ENCODE peak calls at places on chromosome 16, in eight cellular contexts. H is A549, F is ovary, L is sigmoid colon, J is HepG2, I is K562, N is GM12878, A is transverse colon. Z is an unnamed sample.

GRCh38 chr16:13780406-13780805 is 139.5 kb upstream of the ERCC4 start:
- DNase-seq in H (no peak), F (no peak), L (no peak), J (no peak), I (no peak), N (no peak), A (no peak), Z (no peak)

GRCh38 chr16:50300942-50301625 is 34.7 kb downstream of the ADCY7 start:
- DNase-seq in H (no peak), F (no peak), L (peak), J (no peak), I (no peak), N (no peak), A (no peak), Z (peak)

GRCh38 chr16:1773703-1774455 is 945 bp upstream of the MRPS34 start:
- DNase-seq in H (no peak), F (no peak), L (no peak), J (no peak), I (no peak), N (no peak), A (peak), Z (no peak)

GRCh38 chr16:11835891-11836652 is 15.3 kb downstream of the RSL1D1 start:
- DNase-seq in H (no peak), F (no peak), L (no peak), J (no peak), I (no peak), N (no peak), A (no peak), Z (peak)

GRCh38 chr16:12901597-12902436 is at the start of gene SHISA9:
- DNase-seq in H (no peak), F (no peak), L (no peak), J (no peak), I (no peak), N (no peak), A (no peak), Z (no peak)

GRCh38 chr16:4465977-4466779 is 8.2 kb downstream of the NMRAL1 start:
- DNase-seq in H (no peak), F (no peak), L (no peak), J (no peak), I (no peak), N (no peak), A (peak), Z (no peak)

GRCh38 chr16:49557070-49557446 is 183.5 kb downstream of the C16orf78 start:
- DNase-seq in H (no peak), F (no peak), L (no peak), J (peak), I (no peak), N (no peak), A (no peak), Z (no peak)

GRCh38 chr16:72858611-72859493 is 189.1 kb downstream of the ZFHX3 start:
- DNase-seq in H (no peak), F (no peak), L (no peak), J (no peak), I (no peak), N (no peak), A (no peak), Z (no peak)

GRCh38 chr16:66933776-66934137 is 445 bp downstream of the CIAO2B start:
- DNase-seq in H (no peak), F (no peak), L (no peak), J (no peak), I (no peak), N (no peak), A (no peak), Z (no peak)

GRCh38 chr16:23830276-23830675 is 5.5 kb upstream of the PRKCB start:
- DNase-seq in H (no peak), F (no peak), L (no peak), J (no peak), I (no peak), N (no peak), A (no peak), Z (no peak)

GRCh38 chr16:68948230-68948910 is 105.0 kb downstream of the TANGO6 start:
- DNase-seq in H (no peak), F (no peak), L (no peak), J (no peak), I (no peak), N (no peak), A (no peak), Z (no peak)

GRCh38 chr16:12392585-12393089 is 411.1 kb downstream of the CPPED1 start:
- DNase-seq in H (no peak), F (peak), L (peak), J (no peak), I (peak), N (no peak), A (peak), Z (no peak)

GRCh38 chr16:68444058-68444657 is 4.2 kb downstream of the SMPD3 start:
- DNase-seq in H (no peak), F (peak), L (no peak), J (peak), I (peak), N (no peak), A (peak), Z (no peak)

GRCh38 chr16:58094791-58095574 is 34.2 kb downstream of the CFAP20 start:
- DNase-seq in H (no peak), F (no peak), L (no peak), J (no peak), I (no peak), N (no peak), A (no peak), Z (no peak)

GRCh38 chr16:55487048-55487803 is 8.2 kb downstream of the MMP2 start:
- DNase-seq in H (no peak), F (peak), L (peak), J (no peak), I (no peak), N (no peak), A (no peak), Z (peak)

GRCh38 chr16:34802848-34803599 is 1343.6 kb downstream of the TP53TG3F start:
- DNase-seq in H (no peak), F (no peak), L (no peak), J (no peak), I (no peak), N (no peak), A (no peak), Z (no peak)

GRCh38 chr16:87559976-87560375 is 42.3 kb upstream of the JPH3 start:
- DNase-seq in H (no peak), F (no peak), L (no peak), J (no peak), I (no peak), N (no peak), A (no peak), Z (no peak)

GRCh38 chr16:89386786-89387185 is 103.6 kb downstream of the ANKRD11 start:
- DNase-seq in H (no peak), F (no peak), L (peak), J (no peak), I (no peak), N (no peak), A (no peak), Z (no peak)

GRCh38 chr16:74026373-74027281 is 270.0 kb upstream of the PSMD7 start:
- DNase-seq in H (no peak), F (no peak), L (no peak), J (no peak), I (no peak), N (no peak), A (no peak), Z (no peak)

GRCh38 chr16:50815382-50815781 is 73.5 kb downstream of the CYLD start:
- DNase-seq in H (no peak), F (no peak), L (no peak), J (no peak), I (no peak), N (no peak), A (no peak), Z (no peak)

GRCh38 chr16:70553175-70553574 is 29.6 kb downstream of the SF3B3 start:
- DNase-seq in H (no peak), F (no peak), L (no peak), J (no peak), I (no peak), N (no peak), A (no peak), Z (no peak)

GRCh38 chr16:68393333-68393732 is 55.0 kb downstream of the SMPD3 start:
- DNase-seq in H (no peak), F (no peak), L (no peak), J (no peak), I (no peak), N (no peak), A (no peak), Z (no peak)

GRCh38 chr16:19916064-19916463 is 31.4 kb upstream of the GPRC5B start:
- DNase-seq in H (no peak), F (no peak), L (no peak), J (no peak), I (no peak), N (no peak), A (no peak), Z (no peak)

GRCh38 chr16:58639836-58640235 is 10.2 kb upstream of the CNOT1 start:
- DNase-seq in H (no peak), F (no peak), L (no peak), J (no peak), I (no peak), N (no peak), A (no peak), Z (no peak)

GRCh38 chr16:57331355-57331754 is 27.2 kb upstream of the CCL22 start:
- DNase-seq in H (no peak), F (no peak), L (no peak), J (no peak), I (no peak), N (no peak), A (no peak), Z (no peak)

GRCh38 chr16:64864232-64864803 is 257.5 kb downstream of the CDH11 start:
- DNase-seq in H (no peak), F (no peak), L (no peak), J (no peak), I (no peak), N (no peak), A (no peak), Z (no peak)

GRCh38 chr16:57577691-57578224 is 35.3 kb downstream of the ADGRG5 start:
- DNase-seq in H (no peak), F (no peak), L (no peak), J (no peak), I (peak), N (no peak), A (no peak), Z (no peak)

GRCh38 chr16:76428858-76429257 is 151.7 kb downstream of the CNTNAP4 start:
- DNase-seq in H (peak), F (no peak), L (no peak), J (peak), I (no peak), N (no peak), A (peak), Z (no peak)

GRCh38 chr16:11794447-11794846 is 2.6 kb downstream of the ZC3H7A start:
- DNase-seq in H (no peak), F (no peak), L (no peak), J (no peak), I (no peak), N (no peak), A (no peak), Z (no peak)

GRCh38 chr16:75272097-75272548 is 20.7 kb upstream of the BCAR1 start:
- DNase-seq in H (no peak), F (no peak), L (no peak), J (peak), I (no peak), N (peak), A (no peak), Z (no peak)

GRCh38 chr16:21302898-21303528 is 24.9 kb upstream of the CRYM start:
- DNase-seq in H (peak), F (no peak), L (no peak), J (no peak), I (peak), N (peak), A (peak), Z (no peak)

GRCh38 chr16:53745753-53746258 is 41.9 kb downstream of the FTO start:
- DNase-seq in H (peak), F (no peak), L (no peak), J (no peak), I (peak), N (no peak), A (no peak), Z (no peak)

DNA sequence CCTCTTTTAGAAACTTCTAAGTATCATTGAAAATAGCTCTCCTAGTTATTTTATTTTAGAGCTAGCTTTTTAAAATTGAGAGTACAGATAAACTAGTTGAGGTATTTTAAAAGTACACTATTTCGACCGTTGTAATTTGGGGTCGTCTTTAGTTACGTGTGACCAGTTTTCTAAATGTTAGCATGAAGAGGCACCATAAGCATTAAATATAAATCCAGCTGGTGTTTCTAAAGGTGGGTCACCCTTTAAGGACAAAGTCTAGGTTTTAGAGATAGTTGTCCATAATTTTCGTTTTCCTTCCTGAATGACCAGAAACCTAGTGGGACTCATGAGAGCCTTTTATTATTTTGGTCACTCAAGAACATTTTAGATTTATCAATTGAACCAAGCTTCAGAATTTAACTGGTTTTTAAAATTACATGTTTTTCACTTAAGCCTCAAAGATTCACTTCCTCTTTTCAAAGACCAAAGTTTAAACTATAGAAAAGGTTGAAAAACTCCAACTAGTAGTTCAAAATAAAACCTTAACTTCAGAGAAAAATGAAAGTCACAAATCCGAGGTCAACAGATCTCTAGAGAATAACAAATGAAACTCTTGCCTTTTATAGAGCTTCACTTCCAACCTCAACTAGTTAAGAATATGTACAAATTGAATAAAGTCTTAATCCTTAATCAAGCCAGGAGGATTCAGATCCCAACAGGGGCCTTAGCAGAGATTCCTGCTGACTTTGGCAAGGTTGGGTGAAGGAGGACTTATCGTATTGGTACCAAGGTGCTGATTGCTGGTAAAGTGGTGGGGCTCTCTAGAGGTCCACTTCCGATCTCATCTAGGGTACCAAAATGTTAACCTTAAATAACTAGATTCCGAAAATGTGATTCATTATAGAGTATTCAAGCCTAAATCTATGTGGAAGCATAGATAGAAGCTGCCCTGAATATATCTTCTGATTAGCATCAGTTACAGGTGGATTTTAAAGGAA is 32.5 kb downstream of the PHKB start:
- DNase-seq in H (no peak), F (no peak), L (no peak), J (no peak), I (no peak), N (peak), A (no peak), Z (no peak)
- H3K4me3 ChIP-seq in H (no peak), F (no peak), L (no peak), J (no peak), I (no peak), N (peak), A (no peak), Z (peak)

DNA sequence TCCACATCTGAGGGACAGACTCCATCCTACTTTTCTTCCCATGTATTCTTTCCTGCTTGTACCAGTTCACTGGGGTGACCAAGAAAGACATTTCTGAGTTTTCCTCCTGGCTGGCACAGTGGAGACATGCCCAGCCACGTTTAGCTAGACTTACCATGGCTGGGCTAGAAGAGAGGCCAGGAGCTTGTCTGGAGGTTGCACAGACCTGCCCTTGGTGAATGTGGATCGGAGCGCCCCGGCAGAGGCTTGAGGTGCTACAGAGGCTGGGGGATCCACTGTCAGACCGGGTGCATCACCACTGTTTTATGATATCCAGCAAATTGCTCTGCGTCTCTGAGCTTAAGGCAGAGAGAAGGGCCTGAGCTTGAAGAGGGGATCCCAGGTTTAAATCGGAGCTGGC is 3.5 kb downstream of the IL4R start:
- DNase-seq in H (no peak), F (no peak), L (peak), J (no peak), I (no peak), N (no peak), A (no peak), Z (peak)
- TF ChIP-seq POLR2A in H (no peak), F (no peak), L (no peak), J (no peak), I (no peak), N (no peak), A (no peak), Z (no peak)

DNA sequence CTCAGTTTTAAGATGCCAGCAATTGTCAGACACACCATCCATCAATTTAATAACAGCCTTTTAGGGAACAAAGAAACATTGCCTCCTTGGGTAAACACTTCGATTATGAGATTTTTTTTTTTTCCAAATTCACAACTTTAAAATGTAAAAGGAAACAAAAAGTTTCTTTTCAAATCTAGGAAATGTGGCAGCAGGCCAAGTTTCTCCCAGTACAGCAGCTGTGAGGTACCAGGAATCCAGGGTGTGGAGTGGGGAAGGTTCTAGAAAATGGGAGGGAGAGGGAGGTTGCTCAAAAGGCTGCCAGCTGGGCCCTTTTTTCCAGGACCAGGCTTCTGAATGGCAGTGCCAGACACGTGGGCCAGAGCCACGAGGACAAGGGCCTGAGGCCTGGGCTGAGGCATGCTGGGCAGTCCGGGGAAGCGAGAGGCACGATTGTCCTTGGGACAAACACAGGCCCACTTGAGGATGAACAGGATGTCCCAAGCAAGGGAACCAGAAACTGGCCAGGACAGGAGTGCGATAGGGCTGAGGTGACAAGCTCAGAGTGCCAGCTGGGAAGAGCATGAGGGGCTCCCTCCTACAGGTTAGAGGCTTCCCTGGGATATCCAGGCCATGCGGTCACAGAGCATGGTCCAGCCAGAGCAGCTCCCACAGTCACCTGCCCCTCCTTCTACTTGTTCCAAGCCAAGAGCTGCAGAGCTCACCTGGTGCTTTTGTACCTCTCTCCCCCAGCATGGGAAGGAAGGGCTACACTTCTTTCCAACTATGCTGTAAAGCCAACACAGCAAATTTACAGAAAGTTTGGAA is 215.1 kb downstream of the KATNIP start:
- DNase-seq in H (no peak), F (no peak), L (no peak), J (no peak), I (no peak), N (no peak), A (no peak), Z (no peak)
- TF ChIP-seq EP300 in H (no peak), F (no peak), L (no peak), J (no peak), I (no peak), N (no peak), A (no peak), Z (no peak)

GRCh38 chr16:84643677-84644076 is 4.6 kb upstream of the KLHL36 start:
- DNase-seq in H (no peak), F (no peak), L (no peak), J (no peak), I (no peak), N (no peak), A (no peak), Z (no peak)

GRCh38 chr16:84641643-84642358 is 6.5 kb upstream of the KLHL36 start:
- DNase-seq in H (no peak), F (no peak), L (no peak), J (no peak), I (no peak), N (no peak), A (no peak), Z (no peak)

GRCh38 chr16:84640145-84640544 is 8.2 kb upstream of the KLHL36 start:
- DNase-seq in H (no peak), F (no peak), L (no peak), J (no peak), I (no peak), N (no peak), A (no peak), Z (no peak)

GRCh38 chr16:84647830-84648594 is at the start of gene KLHL36:
- DNase-seq in H (peak), F (peak), L (peak), J (no peak), I (peak), N (no peak), A (peak), Z (no peak)

GRCh38 chr16:84643180-84643583 is 5.1 kb upstream of the KLHL36 start:
- DNase-seq in H (no peak), F (peak), L (peak), J (peak), I (no peak), N (no peak), A (peak), Z (peak)
- H3K4me3 ChIP-seq in H (no peak), F (no peak), L (no peak), J (no peak), I (no peak), N (no peak), A (no peak), Z (no peak)

GRCh38 chr16:3020247-3020603 is at the start of gene TNFRSF12A:
- DNase-seq in H (peak), F (peak), L (peak), J (peak), I (peak), N (no peak), A (peak), Z (no peak)
- TF ChIP-seq POLR2A in H (peak), F (peak), L (no peak), J (peak), I (peak), N (peak), A (peak), Z (peak)

GRCh38 chr16:626787-627457 is 3.9 kb upstream of the WFIKKN1 start:
- DNase-seq in H (peak), F (peak), L (peak), J (no peak), I (peak), N (no peak), A (no peak), Z (peak)

GRCh38 chr16:627458-628239 is 3.1 kb upstream of the WFIKKN1 start:
- DNase-seq in H (peak), F (peak), L (peak), J (no peak), I (peak), N (no peak), A (no peak), Z (peak)

GRCh38 chr16:625402-626173 is 5.2 kb upstream of the WFIKKN1 start:
- DNase-seq in H (no peak), F (no peak), L (peak), J (no peak), I (no peak), N (no peak), A (no peak), Z (no peak)

GRCh38 chr16:624522-625401 is 6.0 kb upstream of the WFIKKN1 start:
- DNase-seq in H (no peak), F (no peak), L (peak), J (no peak), I (no peak), N (no peak), A (no peak), Z (no peak)

GRCh38 chr16:626174-626765 is 4.5 kb upstream of the WFIKKN1 start:
- DNase-seq in H (no peak), F (no peak), L (peak), J (no peak), I (no peak), N (no peak), A (no peak), Z (peak)
- TF ChIP-seq EP300 in H (no peak), F (no peak), L (no peak), J (no peak), I (no peak), N (no peak), A (no peak), Z (no peak)

GRCh38 chr16:86512860-86513470 is 2.6 kb downstream of the FOXF1 start:
- DNase-seq in H (no peak), F (no peak), L (peak), J (no peak), I (no peak), N (no peak), A (no peak), Z (no peak)
- H3K4me3 ChIP-seq in H (no peak), F (peak), L (peak), J (no peak), I (no peak), N (no peak), A (peak), Z (no peak)